ENCODE peak calls at places on chromosome 5, in nine cellular contexts. U is activated T-cell treated with anti-CD3 and anti-CD28 coated beads, Interleukin-2, amount 50 U/mL, for 1 hour; P is AG04450; C is effector memory CD8-positive, alpha-beta T cell; E is stimulated activated naive CD4-positive, alpha-beta T cell; H is posterior cingulate gyrus; D is left cardiac atrium; T is fibroblast of mammary gland; A is RCC 7860. Z is an unnamed sample.

GRCh38 chr5:123665822-123666371 is 153.9 kb downstream of the CSNK1G3 start:
- DNase-seq in C (no peak), P (no peak), H (no peak), D (no peak), U (no peak), T (no peak), E (no peak), A (no peak), Z (no peak)

GRCh38 chr5:115382989-115383388 is 86.5 kb upstream of the CCDC112 start:
- DNase-seq in C (no peak), P (no peak), A (no peak), U (no peak), H (no peak), T (no peak), E (no peak), D (no peak), Z (no peak)

GRCh38 chr5:66230551-66230950 is 86.5 kb downstream of the SREK1 start:
- DNase-seq in T (no peak), U (no peak), C (no peak), P (no peak), D (no peak), E (no peak), H (no peak), A (no peak), Z (no peak)

GRCh38 chr5:79486116-79486515 is 27.8 kb downstream of the HOMER1 start:
- DNase-seq in D (no peak), C (no peak), T (no peak), E (no peak), H (no peak), A (no peak), U (no peak), P (no peak), Z (no peak)

GRCh38 chr5:128534729-128535128 is 3.3 kb downstream of the FBN2 start:
- DNase-seq in C (no peak), H (no peak), A (no peak), U (no peak), T (peak), E (no peak), P (no peak), D (no peak), Z (no peak)

GRCh38 chr5:6188344-6188743 is 190.0 kb downstream of the MED10 start:
- DNase-seq in E (no peak), D (no peak), T (no peak), P (no peak), A (no peak), H (no peak), C (no peak), U (no peak), Z (no peak)

GRCh38 chr5:157487358-157487757 is 27.3 kb downstream of the NIPAL4 start:
- DNase-seq in D (no peak), C (no peak), H (no peak), U (no peak), T (no peak), A (no peak), P (no peak), E (no peak), Z (peak)

GRCh38 chr5:175872287-175873089 is 1.1 kb downstream of the CPLX2 start:
- DNase-seq in C (no peak), T (no peak), U (no peak), A (no peak), H (no peak), D (no peak), E (no peak), P (no peak), Z (no peak)

GRCh38 chr5:104513194-104513602 is 950.6 kb upstream of the NUDT12 start:
- DNase-seq in P (no peak), U (no peak), T (peak), H (no peak), E (no peak), D (no peak), A (peak), C (no peak), Z (no peak)

GRCh38 chr5:153584131-153584530 is 93.7 kb downstream of the GRIA1 start:
- DNase-seq in P (no peak), A (no peak), U (no peak), C (no peak), E (no peak), T (peak), H (no peak), D (no peak), Z (no peak)

GRCh38 chr5:163682226-163682625 is 176.8 kb downstream of the MAT2B start:
- DNase-seq in D (no peak), P (no peak), H (no peak), U (no peak), E (no peak), C (no peak), T (peak), A (no peak), Z (no peak)

GRCh38 chr5:178667109-178667508 is 40.3 kb upstream of the CLK4 start:
- DNase-seq in D (no peak), E (no peak), U (no peak), P (no peak), C (no peak), A (no peak), H (no peak), T (no peak), Z (no peak)

GRCh38 chr5:74632947-74633356 is 7.6 kb downstream of the ENC1 start:
- DNase-seq in P (peak), T (peak), A (no peak), H (no peak), D (no peak), U (no peak), E (no peak), C (no peak), Z (no peak)

GRCh38 chr5:83082750-83083149 is 5.4 kb downstream of the XRCC4 start:
- DNase-seq in H (no peak), D (no peak), U (no peak), P (no peak), A (no peak), E (no peak), T (no peak), C (no peak), Z (no peak)

GRCh38 chr5:11622785-11623184 is 281.5 kb downstream of the CTNND2 start:
- DNase-seq in A (no peak), H (no peak), U (no peak), D (no peak), E (no peak), P (no peak), C (no peak), T (no peak), Z (no peak)

GRCh38 chr5:66002415-66002814 is 76.0 kb downstream of the ERBIN start:
- DNase-seq in A (no peak), D (no peak), H (no peak), C (no peak), U (no peak), P (no peak), E (no peak), T (no peak), Z (peak)

GRCh38 chr5:10896016-10896415 is 135.0 kb upstream of the DAP start:
- DNase-seq in D (no peak), H (no peak), P (no peak), U (no peak), E (no peak), T (no peak), A (peak), C (no peak), Z (no peak)

GRCh38 chr5:437281-437771 is 5.7 kb upstream of the EXOC3 start:
- DNase-seq in T (no peak), U (no peak), C (no peak), P (no peak), D (peak), E (no peak), A (no peak), H (peak), Z (no peak)

GRCh38 chr5:178793156-178793555 is 62.7 kb upstream of the ZNF354A start:
- DNase-seq in U (no peak), T (no peak), D (no peak), A (no peak), H (no peak), E (no peak), P (no peak), C (no peak), Z (no peak)

GRCh38 chr5:95731571-95732554 is 727 bp downstream of the RHOBTB3 start:
- DNase-seq in U (peak), T (peak), E (peak), H (peak), P (no peak), A (peak), C (peak), D (peak), Z (peak)

GRCh38 chr5:171858303-171858702 is 72.7 kb downstream of the SMIM23 start:
- DNase-seq in H (no peak), P (no peak), A (no peak), T (no peak), D (no peak), U (no peak), E (no peak), C (no peak), Z (peak)

GRCh38 chr5:79560774-79561524 is 47.0 kb upstream of the HOMER1 start:
- DNase-seq in U (no peak), H (no peak), T (peak), P (no peak), C (no peak), D (no peak), E (no peak), A (peak), Z (peak)

GRCh38 chr5:156394642-156395393 is 67.9 kb downstream of the SGCD start:
- DNase-seq in A (no peak), U (no peak), D (no peak), H (no peak), C (no peak), P (no peak), T (peak), E (no peak), Z (no peak)

GRCh38 chr5:176183321-176184074 is 54.7 kb upstream of the SIMC1 start:
- DNase-seq in D (no peak), H (no peak), A (no peak), T (no peak), P (no peak), E (no peak), C (no peak), U (no peak), Z (no peak)

GRCh38 chr5:38556599-38557308 is at the start of gene LIFR:
- DNase-seq in C (no peak), E (peak), A (peak), U (peak), T (peak), D (peak), H (peak), P (peak), Z (peak)

GRCh38 chr5:140339636-140340035 is 6.8 kb downstream of the HBEGF start:
- DNase-seq in A (no peak), C (no peak), H (no peak), E (no peak), P (no peak), D (no peak), T (no peak), U (no peak), Z (no peak)

GRCh38 chr5:133340822-133341221 is 271.5 kb downstream of the FSTL4 start:
- DNase-seq in T (no peak), D (no peak), U (no peak), H (no peak), C (no peak), P (no peak), A (no peak), E (no peak), Z (no peak)

GRCh38 chr5:58041884-58042283 is 418.0 kb downstream of the PLK2 start:
- DNase-seq in P (no peak), D (no peak), T (no peak), C (no peak), U (no peak), H (no peak), E (no peak), A (no peak), Z (no peak)

GRCh38 chr5:56632199-56632598 is 183.2 kb upstream of the MAP3K1 start:
- DNase-seq in U (no peak), A (no peak), P (no peak), H (no peak), D (no peak), E (no peak), T (no peak), C (no peak), Z (no peak)

GRCh38 chr5:170747851-170748250 is 35.7 kb upstream of the GABRP start:
- DNase-seq in H (no peak), C (no peak), U (no peak), T (peak), P (no peak), E (no peak), D (no peak), A (no peak), Z (peak)

GRCh38 chr5:66423484-66423883 is 172.7 kb upstream of the MAST4 start:
- DNase-seq in E (no peak), U (no peak), P (no peak), D (no peak), T (no peak), H (no peak), A (no peak), C (no peak), Z (no peak)

GRCh38 chr5:83956386-83956785 is 235.7 kb upstream of the HAPLN1 start:
- DNase-seq in H (no peak), C (no peak), D (no peak), A (no peak), E (no peak), U (no peak), T (no peak), P (no peak), Z (no peak)

GRCh38 chr5:64207978-64208377 is 42.3 kb downstream of the RNF180 start:
- DNase-seq in U (no peak), D (no peak), H (no peak), C (no peak), A (no peak), E (no peak), T (peak), P (no peak), Z (peak)

GRCh38 chr5:175842947-175843793 is 28.2 kb upstream of the CPLX2 start:
- DNase-seq in A (peak), P (peak), C (no peak), D (no peak), T (peak), U (no peak), E (no peak), H (no peak), Z (no peak)

GRCh38 chr5:132065951-132066701 is 5.7 kb downstream of the IL3 start:
- DNase-seq in C (no peak), U (no peak), P (no peak), H (no peak), E (no peak), A (no peak), D (no peak), T (no peak), Z (no peak)

GRCh38 chr5:20030125-20030524 is 42.1 kb upstream of the CDH18 start:
- DNase-seq in A (no peak), P (no peak), H (no peak), T (no peak), U (no peak), E (no peak), C (no peak), D (no peak), Z (no peak)

GRCh38 chr5:77224672-77225355 is 14.3 kb downstream of the PDE8B start:
- DNase-seq in U (no peak), P (peak), C (no peak), H (no peak), E (no peak), A (no peak), D (no peak), T (peak), Z (no peak)

GRCh38 chr5:111697215-111697614 is 59.8 kb downstream of the NREP start:
- DNase-seq in P (no peak), D (no peak), E (no peak), U (no peak), T (peak), C (no peak), H (no peak), A (no peak), Z (no peak)

GRCh38 chr5:15835514-15835913 is 335.5 kb downstream of the FBXL7 start:
- DNase-seq in T (peak), P (no peak), H (no peak), C (no peak), D (no peak), A (no peak), E (no peak), U (no peak), Z (no peak)

Z was measured in RPMI8226.